ENCODE peak calls at places on chromosomes 4 and X, in ten cellular contexts. S, G, K, I, Y, U, W, L, H and O are unnamed samples.

GRCh38 chr4:55396305-55397023 is 707 bp downstream of the TMEM165 start:
- DNase-seq in S (peak; percentile 43), G (peak; percentile 84), K (peak; percentile 90), I (no peak), Y (peak; percentile 35), U (no peak), W (peak; percentile 40), L (no peak), H (peak; percentile 72), O (peak; percentile 35)

GRCh38 chr4:108917255-108917654 is 154.4 kb upstream of the ETNPPL start:
- DNase-seq in S (no peak), G (no peak), K (no peak), I (no peak), Y (no peak), U (no peak), W (no peak), L (no peak), H (peak; percentile 15), O (no peak)

GRCh38 chr4:40254961-40255721 is 58.3 kb downstream of the RHOH start:
- DNase-seq in S (no peak), G (no peak), K (no peak), I (peak; percentile 14), Y (no peak), U (no peak), W (no peak), L (no peak), H (no peak), O (no peak)

GRCh38 chr4:36502350-36502749 is 220.9 kb downstream of the DTHD1 start:
- DNase-seq in S (no peak), G (no peak), K (no peak), I (no peak), Y (no peak), U (no peak), W (no peak), L (no peak), H (no peak), O (no peak)

GRCh38 chr4:80295841-80296240 is 29.4 kb downstream of the FGF5 start:
- DNase-seq in S (no peak), G (no peak), K (no peak), I (no peak), Y (no peak), U (no peak), W (no peak), L (no peak), H (no peak), O (no peak)

GRCh38 chr4:176883108-176883550 is 90.4 kb upstream of the VEGFC start:
- DNase-seq in S (no peak), G (no peak), K (no peak), I (peak; percentile 22), Y (no peak), U (no peak), W (no peak), L (no peak), H (no peak), O (no peak)

GRCh38 chrX:103615781-103616180 is 8.0 kb downstream of the TCEAL3 start:
- DNase-seq in S (no peak), G (no peak), K (no peak), I (no peak), Y (no peak), U (no peak), W (no peak), L (no peak), H (no peak), O (no peak)

GRCh38 chrX:150573702-150574101 is 5.3 kb downstream of the MTM1 start:
- DNase-seq in S (no peak), G (no peak), K (no peak), I (no peak), Y (no peak), U (no peak), W (no peak), L (no peak), H (no peak), O (peak; percentile 28)

GRCh38 chr4:139209470-139210063 is 32.5 kb upstream of the ELF2 start:
- DNase-seq in S (no peak), G (no peak), K (no peak), I (no peak), Y (no peak), U (no peak), W (no peak), L (no peak), H (no peak), O (no peak)

GRCh38 chr4:82739292-82740190 is 59.1 kb downstream of the SCD5 start:
- DNase-seq in S (peak; percentile 78), G (peak; percentile 77), K (peak; percentile 91), I (peak; percentile 66), Y (peak; percentile 70), U (peak; percentile 47), W (peak; percentile 90), L (peak; percentile 27), H (peak; percentile 97), O (peak; percentile 61)

GRCh38 chr4:38177035-38177791 is 217.0 kb downstream of the PTTG2 start:
- DNase-seq in S (no peak), G (peak; percentile 64), K (no peak), I (peak; percentile 53), Y (no peak), U (no peak), W (no peak), L (no peak), H (no peak), O (no peak)

GRCh38 chr4:22202351-22203343 is 254.1 kb upstream of the KCNIP4 start:
- DNase-seq in S (no peak), G (no peak), K (no peak), I (no peak), Y (no peak), U (no peak), W (no peak), L (no peak), H (no peak), O (no peak)

GRCh38 chr4:115121351-115122043 is 8.1 kb upstream of the NDST4 start:
- DNase-seq in S (no peak), G (no peak), K (no peak), I (no peak), Y (no peak), U (no peak), W (no peak), L (no peak), H (no peak), O (no peak)

DNA sequence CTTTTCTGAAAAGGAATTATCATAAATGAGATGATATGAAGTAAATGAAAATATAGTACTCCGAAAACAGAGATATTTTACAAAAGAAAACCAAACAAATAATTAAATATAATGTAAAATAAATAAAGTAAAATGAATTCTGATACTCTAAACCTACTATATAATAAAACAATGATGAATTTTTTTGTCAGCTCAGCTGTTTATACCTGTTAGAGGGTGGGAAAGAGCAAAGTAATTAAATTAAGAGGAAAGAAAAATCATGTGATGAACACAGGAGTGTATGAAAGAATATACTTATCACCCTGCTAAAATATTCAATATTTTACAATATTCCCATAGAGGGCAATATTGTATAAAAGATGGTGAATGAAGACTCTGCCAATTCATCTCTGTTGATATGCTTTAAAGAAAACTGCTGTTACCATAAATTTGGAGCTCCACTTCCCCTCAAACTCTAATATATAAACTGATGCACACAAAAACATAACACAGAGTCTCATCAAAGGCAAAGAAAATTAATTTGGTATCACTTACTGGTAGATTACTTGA is 6.5 kb upstream of the NDST4 start:
- DNase-seq in S (no peak), G (no peak), K (no peak), I (no peak), Y (no peak), U (no peak), W (no peak), L (no peak), H (no peak), O (no peak)
- TF ChIP-seq CTCF in S (no peak), G (no peak), K (no peak), I (no peak), Y (no peak), U (no peak), W (peak; percentile 35), L (no peak), H (no peak), O (no peak)

GRCh38 chr4:152054731-152055130 is 293.9 kb upstream of the GATB start:
- DNase-seq in S (no peak), G (no peak), K (no peak), I (no peak), Y (no peak), U (no peak), W (no peak), L (no peak), H (no peak), O (no peak)
- TF ChIP-seq CTCF in S (no peak), G (no peak), K (no peak), I (no peak), Y (no peak), U (no peak), W (no peak), L (no peak), H (no peak), O (no peak)

GRCh38 chr4:88681209-88681608 is 16.4 kb downstream of the NAP1L5 start:
- DNase-seq in S (no peak), G (no peak), K (no peak), I (no peak), Y (no peak), U (no peak), W (no peak), L (no peak), H (no peak), O (no peak)
- TF ChIP-seq CTCF in S (no peak), G (no peak), K (no peak), I (no peak), Y (no peak), U (no peak), W (no peak), L (no peak), H (no peak), O (no peak)

GRCh38 chrX:80808160-80808735 is 1.4 kb downstream of the BRWD3 start:
- DNase-seq in S (peak; percentile 77), G (peak; percentile 83), K (peak; percentile 90), I (peak; percentile 60), Y (peak; percentile 49), U (peak; percentile 41), W (peak; percentile 54), L (peak; percentile 65), H (peak; percentile 59), O (peak; percentile 72)

GRCh38 chrX:80810365-80810978 is 795 bp upstream of the BRWD3 start:
- DNase-seq in S (no peak), G (no peak), K (no peak), I (no peak), Y (no peak), U (no peak), W (no peak), L (no peak), H (no peak), O (no peak)

GRCh38 chrX:80808854-80809493 is 703 bp downstream of the BRWD3 start:
- DNase-seq in S (no peak), G (no peak), K (no peak), I (no peak), Y (peak; percentile 15), U (no peak), W (peak; percentile 36), L (peak; percentile 27), H (peak; percentile 10), O (peak; percentile 18)

GRCh38 chrX:80816051-80816450 is 6.4 kb upstream of the BRWD3 start:
- DNase-seq in S (no peak), G (no peak), K (no peak), I (no peak), Y (no peak), U (no peak), W (no peak), L (no peak), H (no peak), O (no peak)

DNA sequence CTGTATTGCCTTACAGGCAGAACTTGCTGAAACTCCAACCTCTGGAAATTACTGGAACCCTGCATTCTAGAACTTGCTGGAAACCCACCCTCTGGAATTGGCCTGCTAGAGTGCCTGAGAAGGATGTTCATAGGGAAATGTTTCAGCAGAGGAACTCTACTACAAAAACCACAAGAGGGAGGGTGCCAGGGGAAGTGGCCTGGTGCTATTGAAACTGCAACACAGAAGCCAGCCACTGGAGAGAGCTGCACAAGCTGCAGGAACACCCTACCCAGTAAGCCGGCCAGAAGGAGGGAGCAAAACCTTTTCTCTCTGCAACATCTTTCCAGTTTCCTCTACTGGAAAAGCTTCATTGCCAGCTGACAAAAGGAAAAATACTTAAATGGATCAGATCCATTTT is 2.5 kb upstream of the BRWD3 start:
- DNase-seq in S (no peak), G (no peak), K (no peak), I (peak; percentile 46), Y (peak; percentile 21), U (no peak), W (peak; percentile 58), L (no peak), H (peak; percentile 38), O (peak; percentile 25)
- TF ChIP-seq CTCF in S (no peak), G (no peak), K (no peak), I (peak; percentile 46), Y (peak; percentile 32), U (peak; percentile 14), W (peak; percentile 36), L (no peak), H (no peak), O (no peak)